ENCODE peak calls at places on chromosomes 2 and 18, in nine cellular contexts. K is dorsolateral prefrontal cortex, T is GM23338, I is gastrocnemius medialis, L is lower lobe of right lung, U is aorta, X is upper lobe of right lung, E is bronchial epithelial cell, O is breast epithelium. S is an unnamed sample. For H3K27me3, the result is how much of the 10 kb centered on the place peaks cover.

GRCh38 chr18:49690307-49690706 is 123.0 kb downstream of the ACAA2 start:
- DNase-seq in X (no peak), K (no peak), I (no peak), E (peak), L (no peak), U (no peak), O (no peak), T (no peak), S (no peak)

GRCh38 chr2:217325251-217325650 is 465.4 kb upstream of the TNP1 start:
- DNase-seq in O (no peak), E (no peak), X (no peak), U (no peak), K (no peak), I (no peak), L (no peak), T (no peak), S (peak)

GRCh38 chr2:6977095-6977777 is 60.0 kb downstream of the RNF144A start:
- DNase-seq in T (no peak), L (no peak), K (peak), U (no peak), E (peak), I (peak), O (no peak), X (no peak), S (peak)

GRCh38 chr2:8678731-8679566 is 2.9 kb upstream of the ID2 start:
- DNase-seq in E (peak), X (peak), T (peak), I (peak), L (peak), O (peak), K (peak), U (peak), S (peak)

GRCh38 chr2:100745630-100746029 is 74.3 kb upstream of the NPAS2 start:
- DNase-seq in O (no peak), E (no peak), K (no peak), U (no peak), T (no peak), L (no peak), I (no peak), X (no peak), S (no peak)

GRCh38 chr2:97870396-97870843 is 125.3 kb downstream of the TMEM131 start:
- DNase-seq in K (no peak), O (no peak), L (no peak), X (no peak), E (peak), I (peak), T (no peak), U (no peak), S (peak)

GRCh38 chr2:78977661-78978145 is 47.8 kb upstream of the REG3G start:
- DNase-seq in U (no peak), X (no peak), E (no peak), L (no peak), T (no peak), I (no peak), K (no peak), O (no peak), S (no peak)

GRCh38 chr18:56019156-56019555 is 431.2 kb upstream of the TCF4 start:
- DNase-seq in K (no peak), I (no peak), O (no peak), T (no peak), E (no peak), U (no peak), X (no peak), L (no peak), S (no peak)

GRCh38 chr18:21943456-21943855 is 202.9 kb downstream of the MIB1 start:
- DNase-seq in I (no peak), K (no peak), E (no peak), L (no peak), U (no peak), X (no peak), O (no peak), T (no peak), S (no peak)
- H3K27me3 ChIP-seq in I (under half), K (under half), E (under half), L (under half), U (under half), X (under half), O (under half), T (under half), S (under half)

GRCh38 chr2:38947241-38948239 is 57.9 kb downstream of the ARHGEF33 start:
- DNase-seq in X (peak), U (peak), O (peak), I (peak), L (peak), E (peak), K (peak), T (peak), S (peak)

GRCh38 chr2:38945372-38945771 is 55.7 kb downstream of the ARHGEF33 start:
- DNase-seq in O (no peak), T (no peak), K (no peak), E (no peak), L (no peak), X (no peak), U (no peak), I (no peak), S (no peak)

GRCh38 chr2:38945931-38946330 is 56.3 kb downstream of the ARHGEF33 start:
- DNase-seq in O (no peak), E (no peak), I (no peak), T (no peak), L (no peak), U (no peak), K (no peak), X (no peak), S (no peak)

GRCh38 chr2:38940746-38941145 is 51.1 kb downstream of the ARHGEF33 start:
- DNase-seq in K (no peak), X (no peak), T (no peak), O (no peak), I (no peak), U (no peak), E (peak), L (no peak), S (no peak)

GRCh38 chr2:38943784-38944183 is 54.1 kb downstream of the ARHGEF33 start:
- DNase-seq in U (no peak), L (no peak), O (no peak), T (peak), X (no peak), K (no peak), I (no peak), E (no peak), S (no peak)
- H3K4me3 ChIP-seq in U (no peak), L (no peak), O (no peak), T (no peak), X (no peak), K (no peak), I (no peak), E (no peak), S (no peak)

DNA sequence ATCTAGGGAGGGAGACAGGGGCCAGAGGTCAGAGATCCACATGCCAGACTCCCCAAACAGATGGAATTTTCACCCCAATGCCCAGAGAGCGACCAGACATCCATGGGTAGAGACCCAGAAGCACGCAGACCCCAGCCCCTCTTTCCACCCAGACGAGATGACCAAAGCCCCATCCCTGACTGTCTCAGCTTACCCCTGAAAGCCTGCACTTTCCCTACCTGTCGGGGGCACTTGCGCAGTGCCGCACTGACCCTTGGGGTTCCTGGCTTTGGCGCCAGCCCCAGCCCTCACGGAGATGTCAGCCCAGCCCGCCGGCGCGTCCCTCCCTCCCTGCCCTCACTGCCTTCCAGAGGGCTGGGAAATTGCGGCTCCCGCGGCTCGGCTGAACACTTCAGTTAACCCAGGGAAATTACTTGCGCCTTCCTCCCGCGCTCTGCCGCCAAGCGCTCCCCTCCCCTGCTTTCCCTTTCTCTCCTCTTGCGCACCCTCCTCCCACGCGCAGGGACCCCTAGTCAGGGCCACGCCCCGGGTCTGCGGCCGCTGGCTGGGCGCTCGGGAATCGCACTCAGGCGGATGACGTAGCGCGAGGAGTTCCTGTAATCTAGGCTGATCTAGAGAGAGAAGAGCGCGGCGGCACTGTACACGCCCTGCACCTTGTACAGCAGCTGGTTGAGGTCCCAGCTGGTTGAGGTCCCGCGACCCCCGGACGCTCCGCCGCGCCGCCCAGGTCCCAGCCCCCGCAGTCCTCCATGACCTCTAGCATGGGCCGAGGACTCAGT is 12.0 kb downstream of the ALPG start:
- DNase-seq in T (peak), X (peak), U (no peak), I (no peak), K (no peak), O (peak), E (peak), L (peak), S (peak)
- H3K27me3 ChIP-seq in T (under half), X (half or more), U (under half), I (under half), K (half or more), O (half or more), E (under half), L (half or more), S (half or more)

DNA sequence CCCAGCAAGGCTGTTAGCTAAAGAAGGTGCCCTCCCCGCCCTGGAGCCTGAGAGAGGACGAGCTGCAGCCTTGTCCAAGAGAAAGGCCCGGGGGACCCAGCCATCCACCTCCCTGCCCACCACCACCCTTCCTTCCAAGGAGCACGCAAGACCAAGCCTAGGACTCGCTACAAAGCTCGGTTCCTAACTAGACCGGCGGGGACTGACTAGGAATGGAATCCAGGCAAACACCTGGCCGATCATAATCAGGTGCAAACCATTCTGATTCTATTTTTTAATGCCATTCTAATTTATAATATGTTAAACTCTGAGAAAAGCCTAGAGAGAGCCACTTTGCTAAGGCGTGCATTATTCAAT is 19.7 kb upstream of the TUBB6 start:
- DNase-seq in T (peak), U (no peak), E (no peak), K (no peak), I (no peak), O (no peak), X (no peak), L (no peak), S (no peak)
- H3K4me3 ChIP-seq in T (peak), U (peak), E (peak), K (peak), I (peak), O (peak), X (peak), L (peak), S (peak)

GRCh38 chr2:45894211-45894610 is 242.7 kb downstream of the PRKCE start:
- DNase-seq in E (no peak), X (no peak), K (no peak), U (no peak), T (no peak), L (no peak), I (no peak), O (no peak), S (no peak)
- H3K27me3 ChIP-seq in E (under half), X (under half), K (under half), U (under half), T (under half), L (under half), I (under half), O (under half), S (under half)

GRCh38 chr2:102139851-102140250 is 2.7 kb upstream of the IL1R1 start:
- DNase-seq in E (no peak), L (no peak), K (no peak), T (no peak), I (no peak), O (no peak), X (no peak), U (no peak), S (no peak)

GRCh38 chr2:102140367-102140766 is 2.2 kb upstream of the IL1R1 start:
- DNase-seq in X (no peak), U (no peak), E (no peak), L (no peak), O (no peak), K (no peak), I (no peak), T (no peak), S (no peak)

GRCh38 chr2:102142829-102143449 is 393 bp downstream of the IL1R1 start:
- DNase-seq in L (no peak), U (no peak), T (no peak), K (no peak), X (no peak), O (no peak), I (peak), E (peak), S (no peak)

GRCh38 chr2:102141915-102142828 is at the start of gene IL1R1:
- DNase-seq in X (peak), O (peak), E (peak), U (peak), T (peak), L (peak), K (no peak), I (peak), S (peak)

GRCh38 chr2:102141011-102141914 is 1.3 kb upstream of the IL1R1 start:
- DNase-seq in X (no peak), E (peak), L (no peak), I (no peak), U (no peak), O (no peak), K (no peak), T (peak), S (peak)
- H3K4me3 ChIP-seq in X (peak), E (no peak), L (peak), I (peak), U (no peak), O (peak), K (no peak), T (peak), S (peak)